ENCODE peak calls at places on chromosomes 5 and 9, in eight cellular contexts. One of them, this sample, is unnamed.

GRCh38 chr5:68445257-68446069 is 229.9 kb downstream of the PIK3R1 start:
- DNase-seq in activated T-cell treated with anti-CD3 and anti-CD28 coated beads for 1 hour: no peak
- DNase-seq in mesothelial cell of epicardium: no peak
- DNase-seq in stimulated activated CD8-positive, alpha-beta memory T cell treated with anti-CD3 and anti-CD28 coated beads, Interleukin-4, amount 100 ng/mL, for 24 hours: no peak
- DNase-seq in activated CD4-positive, alpha-beta T cell treated with anti-CD3 and anti-CD28 coated beads, Interleukin-2, amount 50 U/mL, for 4 hours: no peak
- DNase-seq in ecto neural progenitor cell: no peak
- DNase-seq in right cardiac atrium: no peak
- DNase-seq in AG04450: no peak
- DNase-seq in this sample: no peak

GRCh38 chr5:149277821-149278220 is 6.2 kb downstream of the AFAP1L1 start:
- DNase-seq in activated T-cell treated with anti-CD3 and anti-CD28 coated beads for 1 hour: no peak
- DNase-seq in right cardiac atrium: no peak
- DNase-seq in stimulated activated CD8-positive, alpha-beta memory T cell treated with anti-CD3 and anti-CD28 coated beads, Interleukin-4, amount 100 ng/mL, for 24 hours: no peak
- DNase-seq in mesothelial cell of epicardium: no peak
- DNase-seq in AG04450: no peak
- DNase-seq in activated CD4-positive, alpha-beta T cell treated with anti-CD3 and anti-CD28 coated beads, Interleukin-2, amount 50 U/mL, for 4 hours: no peak
- DNase-seq in ecto neural progenitor cell: no peak
- DNase-seq in this sample: no peak

GRCh38 chr9:122695696-122696095 is 20.8 kb downstream of the OR1L3 start:
- DNase-seq in activated T-cell treated with anti-CD3 and anti-CD28 coated beads for 1 hour: no peak
- DNase-seq in AG04450: no peak
- DNase-seq in ecto neural progenitor cell: no peak
- DNase-seq in mesothelial cell of epicardium: no peak
- DNase-seq in stimulated activated CD8-positive, alpha-beta memory T cell treated with anti-CD3 and anti-CD28 coated beads, Interleukin-4, amount 100 ng/mL, for 24 hours: no peak
- DNase-seq in activated CD4-positive, alpha-beta T cell treated with anti-CD3 and anti-CD28 coated beads, Interleukin-2, amount 50 U/mL, for 4 hours: no peak
- DNase-seq in right cardiac atrium: no peak
- DNase-seq in this sample: no peak

GRCh38 chr5:208449-209114 is 9.4 kb downstream of the CCDC127 start:
- DNase-seq in activated T-cell treated with anti-CD3 and anti-CD28 coated beads for 1 hour: no peak
- DNase-seq in right cardiac atrium: no peak
- DNase-seq in ecto neural progenitor cell: no peak
- DNase-seq in mesothelial cell of epicardium: no peak
- DNase-seq in activated CD4-positive, alpha-beta T cell treated with anti-CD3 and anti-CD28 coated beads, Interleukin-2, amount 50 U/mL, for 4 hours: no peak
- DNase-seq in stimulated activated CD8-positive, alpha-beta memory T cell treated with anti-CD3 and anti-CD28 coated beads, Interleukin-4, amount 100 ng/mL, for 24 hours: no peak
- DNase-seq in AG04450: no peak
- DNase-seq in this sample: no peak

GRCh38 chr5:69211200-69211599 is 21.8 kb downstream of the CENPH start:
- DNase-seq in activated CD4-positive, alpha-beta T cell treated with anti-CD3 and anti-CD28 coated beads, Interleukin-2, amount 50 U/mL, for 4 hours: no peak
- DNase-seq in mesothelial cell of epicardium: no peak
- DNase-seq in right cardiac atrium: no peak
- DNase-seq in ecto neural progenitor cell: no peak
- DNase-seq in AG04450: no peak
- DNase-seq in activated T-cell treated with anti-CD3 and anti-CD28 coated beads for 1 hour: no peak
- DNase-seq in stimulated activated CD8-positive, alpha-beta memory T cell treated with anti-CD3 and anti-CD28 coated beads, Interleukin-4, amount 100 ng/mL, for 24 hours: no peak
- DNase-seq in this sample: no peak

GRCh38 chr5:120093178-120093577 is 370.9 kb upstream of the PRR16 start:
- DNase-seq in stimulated activated CD8-positive, alpha-beta memory T cell treated with anti-CD3 and anti-CD28 coated beads, Interleukin-4, amount 100 ng/mL, for 24 hours: no peak
- DNase-seq in activated CD4-positive, alpha-beta T cell treated with anti-CD3 and anti-CD28 coated beads, Interleukin-2, amount 50 U/mL, for 4 hours: no peak
- DNase-seq in right cardiac atrium: no peak
- DNase-seq in mesothelial cell of epicardium: no peak
- DNase-seq in ecto neural progenitor cell: no peak
- DNase-seq in activated T-cell treated with anti-CD3 and anti-CD28 coated beads for 1 hour: no peak
- DNase-seq in AG04450: no peak
- DNase-seq in this sample: no peak

GRCh38 chr9:94156549-94157407 is 72.5 kb downstream of the PTPDC1 start:
- DNase-seq in ecto neural progenitor cell: no peak
- DNase-seq in AG04450: no peak
- DNase-seq in activated T-cell treated with anti-CD3 and anti-CD28 coated beads for 1 hour: no peak
- DNase-seq in mesothelial cell of epicardium: peak
- DNase-seq in right cardiac atrium: peak
- DNase-seq in activated CD4-positive, alpha-beta T cell treated with anti-CD3 and anti-CD28 coated beads, Interleukin-2, amount 50 U/mL, for 4 hours: no peak
- DNase-seq in stimulated activated CD8-positive, alpha-beta memory T cell treated with anti-CD3 and anti-CD28 coated beads, Interleukin-4, amount 100 ng/mL, for 24 hours: no peak
- DNase-seq in this sample: peak

GRCh38 chr5:69231851-69232250 is 2.8 kb upstream of the CDK7 start:
- DNase-seq in ecto neural progenitor cell: no peak
- DNase-seq in right cardiac atrium: no peak
- DNase-seq in stimulated activated CD8-positive, alpha-beta memory T cell treated with anti-CD3 and anti-CD28 coated beads, Interleukin-4, amount 100 ng/mL, for 24 hours: no peak
- DNase-seq in AG04450: no peak
- DNase-seq in activated T-cell treated with anti-CD3 and anti-CD28 coated beads for 1 hour: no peak
- DNase-seq in mesothelial cell of epicardium: no peak
- DNase-seq in activated CD4-positive, alpha-beta T cell treated with anti-CD3 and anti-CD28 coated beads, Interleukin-2, amount 50 U/mL, for 4 hours: no peak
- DNase-seq in this sample: no peak

GRCh38 chr9:72586388-72587160 is 65.2 kb downstream of the TMC1 start:
- DNase-seq in activated CD4-positive, alpha-beta T cell treated with anti-CD3 and anti-CD28 coated beads, Interleukin-2, amount 50 U/mL, for 4 hours: peak
- DNase-seq in activated T-cell treated with anti-CD3 and anti-CD28 coated beads for 1 hour: no peak
- DNase-seq in AG04450: peak
- DNase-seq in stimulated activated CD8-positive, alpha-beta memory T cell treated with anti-CD3 and anti-CD28 coated beads, Interleukin-4, amount 100 ng/mL, for 24 hours: no peak
- DNase-seq in right cardiac atrium: no peak
- DNase-seq in ecto neural progenitor cell: no peak
- DNase-seq in mesothelial cell of epicardium: no peak
- DNase-seq in this sample: no peak

GRCh38 chr9:116095403-116095802 is 58.2 kb upstream of the PAPPA start:
- DNase-seq in stimulated activated CD8-positive, alpha-beta memory T cell treated with anti-CD3 and anti-CD28 coated beads, Interleukin-4, amount 100 ng/mL, for 24 hours: no peak
- DNase-seq in right cardiac atrium: no peak
- DNase-seq in mesothelial cell of epicardium: no peak
- DNase-seq in AG04450: no peak
- DNase-seq in ecto neural progenitor cell: no peak
- DNase-seq in activated T-cell treated with anti-CD3 and anti-CD28 coated beads for 1 hour: no peak
- DNase-seq in activated CD4-positive, alpha-beta T cell treated with anti-CD3 and anti-CD28 coated beads, Interleukin-2, amount 50 U/mL, for 4 hours: no peak
- DNase-seq in this sample: no peak

GRCh38 chr9:36966371-36967097 is 67.5 kb downstream of the PAX5 start:
- DNase-seq in mesothelial cell of epicardium: no peak
- DNase-seq in activated CD4-positive, alpha-beta T cell treated with anti-CD3 and anti-CD28 coated beads, Interleukin-2, amount 50 U/mL, for 4 hours: no peak
- DNase-seq in ecto neural progenitor cell: peak
- DNase-seq in activated T-cell treated with anti-CD3 and anti-CD28 coated beads for 1 hour: no peak
- DNase-seq in AG04450: no peak
- DNase-seq in stimulated activated CD8-positive, alpha-beta memory T cell treated with anti-CD3 and anti-CD28 coated beads, Interleukin-4, amount 100 ng/mL, for 24 hours: no peak
- DNase-seq in right cardiac atrium: no peak
- DNase-seq in this sample: no peak

GRCh38 chr9:37383393-37383792 is 39.1 kb upstream of the GRHPR start:
- DNase-seq in activated CD4-positive, alpha-beta T cell treated with anti-CD3 and anti-CD28 coated beads, Interleukin-2, amount 50 U/mL, for 4 hours: no peak
- DNase-seq in activated T-cell treated with anti-CD3 and anti-CD28 coated beads for 1 hour: no peak
- DNase-seq in stimulated activated CD8-positive, alpha-beta memory T cell treated with anti-CD3 and anti-CD28 coated beads, Interleukin-4, amount 100 ng/mL, for 24 hours: no peak
- DNase-seq in mesothelial cell of epicardium: no peak
- DNase-seq in AG04450: no peak
- DNase-seq in right cardiac atrium: no peak
- DNase-seq in ecto neural progenitor cell: no peak
- DNase-seq in this sample: no peak

GRCh38 chr5:74187757-74188156 is 452.8 kb downstream of the ENC1 start:
- DNase-seq in ecto neural progenitor cell: peak
- DNase-seq in activated CD4-positive, alpha-beta T cell treated with anti-CD3 and anti-CD28 coated beads, Interleukin-2, amount 50 U/mL, for 4 hours: no peak
- DNase-seq in AG04450: no peak
- DNase-seq in right cardiac atrium: no peak
- DNase-seq in activated T-cell treated with anti-CD3 and anti-CD28 coated beads for 1 hour: no peak
- DNase-seq in stimulated activated CD8-positive, alpha-beta memory T cell treated with anti-CD3 and anti-CD28 coated beads, Interleukin-4, amount 100 ng/mL, for 24 hours: no peak
- DNase-seq in mesothelial cell of epicardium: no peak
- DNase-seq in this sample: no peak

GRCh38 chr9:135342206-135343130 is 137.1 kb upstream of the PPP1R26 start:
- DNase-seq in activated T-cell treated with anti-CD3 and anti-CD28 coated beads for 1 hour: no peak
- DNase-seq in AG04450: no peak
- DNase-seq in activated CD4-positive, alpha-beta T cell treated with anti-CD3 and anti-CD28 coated beads, Interleukin-2, amount 50 U/mL, for 4 hours: no peak
- DNase-seq in ecto neural progenitor cell: no peak
- DNase-seq in mesothelial cell of epicardium: no peak
- DNase-seq in stimulated activated CD8-positive, alpha-beta memory T cell treated with anti-CD3 and anti-CD28 coated beads, Interleukin-4, amount 100 ng/mL, for 24 hours: no peak
- DNase-seq in right cardiac atrium: peak
- DNase-seq in this sample: no peak

GRCh38 chr5:177335701-177336065 is 15.8 kb downstream of the LMAN2 start:
- DNase-seq in mesothelial cell of epicardium: no peak
- DNase-seq in stimulated activated CD8-positive, alpha-beta memory T cell treated with anti-CD3 and anti-CD28 coated beads, Interleukin-4, amount 100 ng/mL, for 24 hours: no peak
- DNase-seq in activated CD4-positive, alpha-beta T cell treated with anti-CD3 and anti-CD28 coated beads, Interleukin-2, amount 50 U/mL, for 4 hours: no peak
- DNase-seq in right cardiac atrium: peak
- DNase-seq in ecto neural progenitor cell: no peak
- DNase-seq in activated T-cell treated with anti-CD3 and anti-CD28 coated beads for 1 hour: no peak
- DNase-seq in AG04450: no peak
- DNase-seq in this sample: no peak

GRCh38 chr5:81838307-81838906 is 87.5 kb upstream of the SSBP2 start:
- DNase-seq in ecto neural progenitor cell: no peak
- DNase-seq in activated CD4-positive, alpha-beta T cell treated with anti-CD3 and anti-CD28 coated beads, Interleukin-2, amount 50 U/mL, for 4 hours: peak
- DNase-seq in mesothelial cell of epicardium: no peak
- DNase-seq in AG04450: no peak
- DNase-seq in stimulated activated CD8-positive, alpha-beta memory T cell treated with anti-CD3 and anti-CD28 coated beads, Interleukin-4, amount 100 ng/mL, for 24 hours: no peak
- DNase-seq in right cardiac atrium: no peak
- DNase-seq in activated T-cell treated with anti-CD3 and anti-CD28 coated beads for 1 hour: no peak
- DNase-seq in this sample: no peak

GRCh38 chr5:96765043-96765442 is 42.7 kb downstream of the ERAP1 start:
- DNase-seq in mesothelial cell of epicardium: no peak
- DNase-seq in activated CD4-positive, alpha-beta T cell treated with anti-CD3 and anti-CD28 coated beads, Interleukin-2, amount 50 U/mL, for 4 hours: no peak
- DNase-seq in stimulated activated CD8-positive, alpha-beta memory T cell treated with anti-CD3 and anti-CD28 coated beads, Interleukin-4, amount 100 ng/mL, for 24 hours: no peak
- DNase-seq in AG04450: no peak
- DNase-seq in activated T-cell treated with anti-CD3 and anti-CD28 coated beads for 1 hour: no peak
- DNase-seq in right cardiac atrium: no peak
- DNase-seq in ecto neural progenitor cell: no peak
- DNase-seq in this sample: no peak

This sample was measured in breast epithelium.